ENCODE peak calls at places on chromosome 6, in nine cellular contexts. X is NCI-H69, U is activated gamma-delta T cell treated with Interleukin-2 at 50 U/mL for 16 hours, R is HEK293T, O is H4, A is RPMI8226, Q is foreskin fibroblast, Z is stromal cell of bone marrow, V is NCI-H526. M is an unnamed sample.

GRCh38 chr6:74879234-74879633 is 326.6 kb downstream of the COL12A1 start:
- DNase-seq in X (no peak), U (no peak), R (no peak), O (peak; percentile 93), A (no peak), Q (peak; percentile 81), Z (peak; percentile 74), V (no peak), M (peak; percentile 89)

GRCh38 chr6:21999012-21999528 is 297.8 kb downstream of the PRL start:
- DNase-seq in X (peak; percentile 78), U (no peak), R (no peak), O (peak; percentile 66), A (no peak), Q (peak; percentile 30), Z (peak; percentile 40), V (no peak), M (peak; percentile 45)

GRCh38 chr6:22049002-22049401 is 247.8 kb downstream of the PRL start:
- DNase-seq in X (no peak), U (no peak), R (no peak), O (no peak), A (no peak), Q (no peak), Z (no peak), V (no peak), M (no peak)

GRCh38 chr6:143059616-143060353 is 904 bp upstream of the AIG1 start:
- DNase-seq in X (peak; percentile 19), U (no peak), R (no peak), O (peak; percentile 89), A (peak; percentile 59), Q (peak; percentile 89), Z (peak; percentile 37), V (peak; percentile 33), M (peak; percentile 97)

GRCh38 chr6:111559193-111560097 is 46.2 kb downstream of the TRAF3IP2 start:
- DNase-seq in X (peak; percentile 75), U (no peak), R (no peak), O (no peak), A (no peak), Q (peak; percentile 80), Z (peak; percentile 76), V (no peak), M (no peak)

GRCh38 chr6:106134087-106134770 is 48.1 kb downstream of the PRDM1 start:
- DNase-seq in X (no peak), U (no peak), R (no peak), O (no peak), A (no peak), Q (no peak), Z (no peak), V (no peak), M (peak; percentile 45)

GRCh38 chr6:169669147-169669546 is 32.7 kb downstream of the WDR27 start:
- DNase-seq in X (no peak), U (no peak), R (no peak), O (no peak), A (no peak), Q (no peak), Z (no peak), V (no peak), M (no peak)

GRCh38 chr6:39005774-39006173 is 42.8 kb upstream of the GLP1R start:
- DNase-seq in X (peak; percentile 24), U (no peak), R (no peak), O (no peak), A (peak; percentile 66), Q (no peak), Z (no peak), V (no peak), M (no peak)

GRCh38 chr6:29797120-29797519 is 30.5 kb upstream of the HLA-G start:
- DNase-seq in X (no peak), U (no peak), R (no peak), O (peak; percentile 28), A (no peak), Q (peak; percentile 52), Z (peak; percentile 88), V (no peak), M (peak; percentile 97)

GRCh38 chr6:13488015-13488895 is 855 bp upstream of the GFOD1 start:
- DNase-seq in X (peak; percentile 87), U (no peak), R (peak; percentile 39), O (no peak), A (peak; percentile 79), Q (peak; percentile 57), Z (no peak), V (no peak), M (no peak)

GRCh38 chr6:137849709-137850093 is 17.4 kb upstream of the TNFAIP3 start:
- DNase-seq in X (no peak), U (no peak), R (no peak), O (no peak), A (no peak), Q (no peak), Z (no peak), V (no peak), M (no peak)

GRCh38 chr6:18277181-18278006 is 13.1 kb upstream of the DEK start:
- DNase-seq in X (peak; percentile 84), U (no peak), R (peak; percentile 33), O (no peak), A (no peak), Q (peak; percentile 48), Z (no peak), V (no peak), M (peak; percentile 21)

GRCh38 chr6:44119704-44120262 is 7.5 kb downstream of the MRPL14 start:
- DNase-seq in X (no peak), U (no peak), R (no peak), O (no peak), A (no peak), Q (peak; percentile 20), Z (no peak), V (no peak), M (no peak)

GRCh38 chr6:69732640-69733039 is 64.2 kb downstream of the LMBRD1 start:
- DNase-seq in X (peak; percentile 25), U (no peak), R (no peak), O (no peak), A (peak; percentile 20), Q (peak; percentile 35), Z (no peak), V (no peak), M (no peak)

GRCh38 chr6:113489946-113490345 is 367.2 kb upstream of the MARCKS start:
- DNase-seq in X (no peak), U (no peak), R (no peak), O (no peak), A (no peak), Q (no peak), Z (no peak), V (no peak), M (no peak)

GRCh38 chr6:108083349-108083748 is 8.8 kb upstream of the OSTM1 start:
- DNase-seq in X (no peak), U (no peak), R (no peak), O (no peak), A (no peak), Q (no peak), Z (no peak), V (no peak), M (no peak)

GRCh38 chr6:17179246-17180073 is 77.6 kb downstream of the STMND1 start:
- DNase-seq in X (peak; percentile 23), U (no peak), R (no peak), O (peak; percentile 39), A (no peak), Q (peak; percentile 76), Z (peak; percentile 60), V (no peak), M (peak; percentile 82)

M was measured in mammary epithelial cell.